ENCODE peak calls at places on chromosomes 2 and 18, in eight cellular contexts. U is astrocyte, C is cardiac muscle cell, A is Caco-2, L is fibroblast of lung, K is aorta, W is left ventricle myocardium inferior, Q is Panc1. B is an unnamed sample.

GRCh38 chr2:3785890-3786273 is 82.5 kb downstream of the DCDC2C start:
- DNase-seq in A (no peak), W (no peak), K (no peak), U (no peak), L (no peak), C (no peak), Q (no peak), B (no peak)

GRCh38 chr2:206797376-206797775 is 32.0 kb downstream of the FASTKD2 start:
- DNase-seq in A (no peak), Q (no peak), K (no peak), W (no peak), L (no peak), U (no peak), C (no peak), B (no peak)

GRCh38 chr2:144703852-144704324 is 184.0 kb upstream of the ZEB2 start:
- DNase-seq in A (no peak), U (peak; percentile 69), Q (no peak), L (peak; percentile 73), C (peak; percentile 81), K (no peak), W (no peak), B (peak; percentile 72)

GRCh38 chr18:79326413-79327198 is 69.1 kb upstream of the NFATC1 start:
- DNase-seq in K (no peak), L (peak; percentile 44), A (no peak), W (no peak), C (no peak), U (peak; percentile 30), Q (no peak), B (no peak)

GRCh38 chr18:63646916-63647315 is 2.9 kb upstream of the SERPINB4 start:
- DNase-seq in W (no peak), U (no peak), A (no peak), K (no peak), C (peak; percentile 6), L (no peak), Q (no peak), B (no peak)

GRCh38 chr2:152344561-152345195 is 9.7 kb downstream of the FMNL2 start:
- DNase-seq in A (no peak), L (no peak), K (no peak), C (no peak), Q (no peak), W (no peak), U (no peak), B (no peak)

GRCh38 chr18:75548353-75548752 is 120.8 kb upstream of the SMIM21 start:
- DNase-seq in Q (no peak), A (no peak), C (peak; percentile 32), W (no peak), L (peak; percentile 16), U (peak; percentile 4), K (no peak), B (no peak)

GRCh38 chr2:225600444-225600843 is 200.9 kb downstream of the NYAP2 start:
- DNase-seq in A (no peak), L (peak; percentile 11), K (no peak), Q (no peak), W (no peak), U (peak; percentile 3), C (peak; percentile 2), B (no peak)

GRCh38 chr18:27062802-27063201 is 122.3 kb downstream of the CHST9 start:
- DNase-seq in W (no peak), L (no peak), U (no peak), A (no peak), C (no peak), K (no peak), Q (no peak), B (no peak)

DNA sequence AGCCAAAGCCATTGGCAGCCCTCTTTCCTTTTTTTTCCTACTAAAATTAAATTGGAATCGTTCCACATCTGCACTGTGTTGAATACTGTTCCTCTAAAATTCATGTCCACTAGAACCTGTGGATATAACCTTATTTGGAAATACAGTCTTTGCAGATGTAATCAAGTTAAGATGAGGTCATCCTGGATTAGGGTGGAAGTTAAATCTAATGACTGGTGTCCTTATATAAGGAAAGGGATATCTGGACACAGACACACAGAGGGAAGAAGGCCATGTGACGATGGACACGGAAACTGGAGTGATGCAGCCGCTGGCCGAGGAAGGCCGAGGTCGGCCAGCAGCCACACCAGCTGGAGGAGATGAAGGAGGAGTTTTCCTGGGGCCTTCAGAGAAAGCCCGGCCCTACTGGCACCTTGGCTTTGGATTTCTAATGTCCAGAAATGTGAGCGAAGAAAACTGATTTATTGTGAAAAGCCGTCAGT is 49.4 kb downstream of the LONRF2 start:
- DNase-seq in W (peak; percentile 62), L (peak; percentile 25), C (peak; percentile 38), K (no peak), Q (no peak), A (no peak), U (no peak), B (no peak)
- H3K27me3 ChIP-seq in W (no peaks in the 10 kb centered on the region), L (no peaks in the 10 kb centered on the region), C (no peaks in the 10 kb centered on the region), K (no peaks in the 10 kb centered on the region), Q (no peaks in the 10 kb centered on the region), A (no peaks in the 10 kb centered on the region), U (no peaks in the 10 kb centered on the region), B (no peaks in the 10 kb centered on the region)

DNA sequence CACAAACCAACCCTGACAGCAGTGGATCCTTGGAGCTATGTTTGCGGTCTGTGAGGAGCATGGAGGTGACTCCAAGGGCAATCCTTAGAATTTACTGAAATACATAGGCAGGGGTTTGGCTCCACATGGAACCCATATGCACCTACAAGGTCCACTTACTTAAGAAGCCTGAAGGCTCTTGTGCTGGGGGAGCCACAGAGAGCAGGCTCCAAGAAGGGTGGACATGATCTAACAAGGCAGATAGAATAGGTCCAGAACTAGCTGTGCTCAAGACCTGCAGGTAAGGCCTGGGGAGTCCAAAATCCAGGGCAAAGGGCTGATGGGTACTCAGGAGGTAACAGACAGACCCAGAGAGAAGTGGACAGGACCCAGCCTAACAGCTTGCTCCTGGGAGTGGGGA is 1.2 kb upstream of the CDK5R2 start:
- DNase-seq in A (no peak), K (no peak), L (no peak), W (no peak), Q (no peak), U (no peak), C (no peak), B (no peak)
- H3K27me3 ChIP-seq in A (peaks cover 4% of the 10 kb centered on the region), K (no peaks in the 10 kb centered on the region), L (peaks cover 54% of the 10 kb centered on the region), W (peaks cover 100% of the 10 kb centered on the region), Q (no peaks in the 10 kb centered on the region), U (peaks cover 53% of the 10 kb centered on the region), C (peaks cover 79% of the 10 kb centered on the region), B (peaks cover 20% of the 10 kb centered on the region)

GRCh38 chr2:241535871-241536639 is 22.5 kb upstream of the BOK start:
- DNase-seq in L (no peak), A (no peak), U (no peak), K (peak; percentile 73), C (no peak), W (no peak), Q (no peak), B (no peak)
- H3K27me3 ChIP-seq in L (peaks cover 3% of the 10 kb centered on the region), A (no peaks in the 10 kb centered on the region), U (peaks cover 3% of the 10 kb centered on the region), K (no peaks in the 10 kb centered on the region), C (peaks cover 19% of the 10 kb centered on the region), W (peaks cover 3% of the 10 kb centered on the region), Q (no peaks in the 10 kb centered on the region), B (no peaks in the 10 kb centered on the region)

DNA sequence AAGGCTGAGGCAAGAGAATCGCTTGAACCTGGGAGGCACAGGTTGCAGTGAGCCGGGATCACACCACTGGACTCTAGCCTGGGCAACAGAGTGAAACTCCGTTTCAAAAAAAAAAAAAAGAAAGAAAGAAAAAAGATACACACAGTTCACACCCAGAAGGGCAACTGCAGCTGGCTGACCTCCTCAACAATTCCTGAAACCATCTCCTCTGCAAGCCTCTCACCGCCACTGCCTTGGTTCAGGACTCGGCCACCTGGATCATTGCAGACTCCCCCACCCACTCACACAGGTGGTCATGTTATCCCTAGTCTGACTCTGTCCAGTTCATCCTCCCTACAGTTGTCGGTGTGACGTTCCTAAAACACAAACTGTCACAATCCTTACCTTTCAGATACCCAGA is 2.2 kb downstream of the CYS1 start:
- DNase-seq in K (no peak), U (no peak), W (no peak), Q (no peak), L (no peak), A (no peak), C (no peak), B (no peak)
- H3K27me3 ChIP-seq in K (no peaks in the 10 kb centered on the region), U (peaks cover 21% of the 10 kb centered on the region), W (peaks cover 50% of the 10 kb centered on the region), Q (no peaks in the 10 kb centered on the region), L (peaks cover 33% of the 10 kb centered on the region), A (no peaks in the 10 kb centered on the region), C (peaks cover 93% of the 10 kb centered on the region), B (no peaks in the 10 kb centered on the region)

DNA sequence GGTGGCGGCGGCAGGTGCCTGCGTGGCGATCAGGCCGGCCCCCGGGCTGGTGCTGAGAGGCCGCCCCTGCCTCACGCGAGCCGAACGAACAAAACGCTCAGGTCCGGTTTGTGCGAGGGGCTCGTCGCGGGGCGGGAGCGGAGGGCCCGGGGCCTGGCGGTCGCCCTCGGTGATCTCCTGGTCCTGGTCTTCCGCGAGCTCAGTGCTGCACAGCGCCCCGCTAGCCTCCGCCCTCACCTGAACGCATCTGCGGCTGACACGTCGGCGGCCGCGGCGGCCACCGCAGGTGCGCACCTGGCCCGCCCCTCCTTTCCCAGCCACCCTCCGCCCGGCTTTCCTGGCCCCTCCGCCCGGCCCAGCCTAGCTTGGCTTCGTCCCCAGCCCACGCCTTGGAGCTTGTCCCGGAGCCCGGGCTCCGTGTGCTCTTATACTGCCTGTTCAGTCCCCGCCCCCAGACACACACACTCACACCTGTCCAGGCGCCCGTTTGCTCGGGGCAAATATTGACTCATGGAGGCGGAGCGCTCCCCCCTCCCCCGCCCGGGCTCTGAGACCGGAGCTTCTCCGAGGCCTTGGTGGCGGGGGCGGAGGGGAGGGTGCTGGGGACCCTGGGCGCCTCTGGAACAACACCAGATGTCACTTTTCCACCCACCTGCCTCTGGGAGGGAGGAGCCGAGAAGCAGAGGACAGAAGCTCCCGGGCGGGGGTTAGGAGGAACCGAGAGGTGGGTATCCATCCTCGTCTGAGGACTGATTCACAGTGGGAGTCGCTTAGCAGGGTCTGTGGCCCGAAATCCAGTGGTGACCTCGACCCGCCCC is 8.6 kb upstream of the CRYBA2 start:
- DNase-seq in C (no peak), L (no peak), A (peak; percentile 89), W (no peak), U (no peak), Q (no peak), K (no peak), B (no peak)
- H3K27me3 ChIP-seq in C (peaks cover 91% of the 10 kb centered on the region), L (peaks cover 64% of the 10 kb centered on the region), A (no peaks in the 10 kb centered on the region), W (peaks cover 100% of the 10 kb centered on the region), U (peaks cover 75% of the 10 kb centered on the region), Q (peaks cover 4% of the 10 kb centered on the region), K (no peaks in the 10 kb centered on the region), B (peaks cover 19% of the 10 kb centered on the region)

DNA sequence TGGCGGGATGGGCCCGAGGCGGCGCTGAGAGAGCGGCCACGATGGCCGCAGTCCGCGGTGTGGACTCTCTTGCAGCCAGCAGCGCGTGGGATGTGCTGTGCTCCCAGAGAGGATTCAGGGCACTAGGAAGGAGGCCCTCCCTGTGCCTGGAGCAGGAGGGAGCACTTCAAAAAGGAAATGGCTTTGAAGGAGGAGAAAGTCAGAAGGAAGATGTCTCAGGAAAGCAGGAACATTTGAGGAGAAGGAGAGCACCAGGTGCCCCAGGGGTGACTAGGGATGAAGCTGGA is 4.1 kb downstream of the LOXL3 start:
- DNase-seq in L (no peak), Q (no peak), U (no peak), K (no peak), W (no peak), C (no peak), A (no peak), B (no peak)
- H3K27me3 ChIP-seq in L (no peaks in the 10 kb centered on the region), Q (no peaks in the 10 kb centered on the region), U (no peaks in the 10 kb centered on the region), K (no peaks in the 10 kb centered on the region), W (peaks cover 29% of the 10 kb centered on the region), C (peaks cover 24% of the 10 kb centered on the region), A (no peaks in the 10 kb centered on the region), B (no peaks in the 10 kb centered on the region)

DNA sequence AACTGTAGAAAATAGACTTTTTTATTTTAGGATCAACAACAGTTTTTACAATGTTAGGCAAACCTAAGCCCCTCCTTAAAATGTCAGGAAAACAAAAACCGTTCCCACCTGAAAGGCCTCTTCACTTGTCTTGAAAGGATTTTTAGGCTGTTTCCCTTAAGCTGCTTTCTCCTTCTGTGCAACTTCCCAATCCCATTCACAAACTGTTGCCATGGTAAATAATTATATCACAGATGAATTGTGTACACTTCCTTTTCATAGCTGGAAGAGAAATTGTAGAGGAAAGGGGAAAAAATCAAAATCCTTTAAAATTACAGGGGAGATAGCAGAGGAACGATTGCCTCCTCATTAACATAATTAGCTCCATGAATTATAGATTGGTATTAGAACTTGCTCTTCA is 1488.0 kb upstream of the CELF4 start:
- DNase-seq in A (no peak), K (no peak), U (no peak), L (no peak), C (no peak), Q (no peak), W (no peak), B (no peak)
- H3K27me3 ChIP-seq in A (no peaks in the 10 kb centered on the region), K (no peaks in the 10 kb centered on the region), U (no peaks in the 10 kb centered on the region), L (no peaks in the 10 kb centered on the region), C (no peaks in the 10 kb centered on the region), Q (no peaks in the 10 kb centered on the region), W (no peaks in the 10 kb centered on the region), B (no peaks in the 10 kb centered on the region)

B was measured in right atrium auricular region.